ENCODE peak calls at places on chromosomes 11 and 22, in five cellular contexts. One of them, this sample, is unnamed.

GRCh38 chr11:117547188-117547831 is 219.7 kb downstream of the CEP164 start:
- DNase-seq in T follicular helper cell: no peak
- DNase-seq in globus pallidus: no peak
- DNase-seq in PC-3: no peak
- DNase-seq in HuH-7.5: no peak
- DNase-seq in this sample: no peak

GRCh38 chr22:21657361-21658118 is 8.3 kb upstream of the PPIL2 start:
- DNase-seq in T follicular helper cell: peak; percentile 69
- DNase-seq in globus pallidus: peak; percentile 31
- DNase-seq in PC-3: peak; percentile 71
- DNase-seq in HuH-7.5: peak; percentile 94
- DNase-seq in this sample: no peak

GRCh38 chr11:76231339-76231738 is 25.0 kb upstream of the WNT11 start:
- DNase-seq in T follicular helper cell: no peak
- DNase-seq in PC-3: no peak
- DNase-seq in HuH-7.5: no peak
- DNase-seq in globus pallidus: no peak
- DNase-seq in this sample: no peak

GRCh38 chr22:37196539-37197450 is 8.7 kb upstream of the C1QTNF6 start:
- DNase-seq in HuH-7.5: peak; percentile 64
- DNase-seq in PC-3: peak; percentile 84
- DNase-seq in T follicular helper cell: no peak
- DNase-seq in globus pallidus: peak; percentile 32
- DNase-seq in this sample: no peak

GRCh38 chr11:623999-624704 is 603 bp downstream of the CDHR5 start:
- DNase-seq in HuH-7.5: no peak
- DNase-seq in globus pallidus: no peak
- DNase-seq in T follicular helper cell: no peak
- DNase-seq in PC-3: peak; percentile 64
- DNase-seq in this sample: no peak

GRCh38 chr11:119470316-119471266 is 47.6 kb upstream of the THY1 start:
- DNase-seq in PC-3: peak; percentile 93
- DNase-seq in HuH-7.5: no peak
- DNase-seq in T follicular helper cell: no peak
- DNase-seq in globus pallidus: no peak
- DNase-seq in this sample: peak; percentile 67

GRCh38 chr22:31345331-31346254 is 553 bp downstream of the PATZ1 start:
- DNase-seq in HuH-7.5: peak; percentile 95
- DNase-seq in PC-3: peak; percentile 82
- DNase-seq in T follicular helper cell: peak; percentile 87
- DNase-seq in globus pallidus: peak; percentile 83
- DNase-seq in this sample: no peak

GRCh38 chr11:61406067-61406466 is 13.7 kb downstream of the TMEM216 start:
- DNase-seq in HuH-7.5: no peak
- DNase-seq in globus pallidus: peak; percentile 41
- DNase-seq in PC-3: no peak
- DNase-seq in T follicular helper cell: no peak
- DNase-seq in this sample: no peak

GRCh38 chr11:92317222-92317621 is 92.6 kb downstream of the FAT3 start:
- DNase-seq in PC-3: no peak
- DNase-seq in T follicular helper cell: no peak
- DNase-seq in HuH-7.5: no peak
- DNase-seq in globus pallidus: no peak
- DNase-seq in this sample: no peak

GRCh38 chr11:59199546-59200420 is 12.9 kb downstream of the MPEG1 start:
- DNase-seq in globus pallidus: no peak
- DNase-seq in T follicular helper cell: no peak
- DNase-seq in HuH-7.5: no peak
- DNase-seq in PC-3: no peak
- DNase-seq in this sample: no peak

GRCh38 chr22:23862103-23862502 is 4.4 kb downstream of the SLC2A11 start:
- DNase-seq in HuH-7.5: peak; percentile 67
- DNase-seq in T follicular helper cell: no peak
- DNase-seq in globus pallidus: no peak
- DNase-seq in PC-3: peak; percentile 49
- DNase-seq in this sample: no peak

This sample was measured in non-pigmented ciliary epithelial cell.